ENCODE peak calls at places on chromosomes 2 and 18, in ten cellular contexts. P is fibroblast of lung; T is heart right ventricle; W is CD8-positive, alpha-beta memory T cell; L is lower lobe of right lung; E is left lung; Y is mesenchymal stem cell; I is neuronal stem cell; C is naive thymus-derived CD4-positive, alpha-beta T cell; U is CD4-positive, alpha-beta memory T cell. S is an unnamed sample.

GRCh38 chr2:159111346-159111922 is 143.0 kb downstream of the TANC1 start:
- DNase-seq in P (no peak), T (no peak), W (no peak), L (no peak), E (no peak), Y (no peak), I (no peak), C (no peak), U (no peak), S (no peak)

GRCh38 chr2:182006606-182007005 is 21.0 kb downstream of the PPP1R1C start:
- DNase-seq in P (no peak), T (no peak), W (no peak), L (no peak), E (no peak), Y (no peak), I (no peak), C (no peak), U (no peak), S (no peak)

GRCh38 chr2:237588044-237588696 is 2.4 kb downstream of the RAB17 start:
- DNase-seq in P (no peak), T (no peak), W (no peak), L (no peak), E (no peak), Y (no peak), I (no peak), C (no peak), U (no peak), S (no peak)

GRCh38 chr2:221572821-221573429 is 821 bp upstream of the EPHA4 start:
- DNase-seq in P (peak; percentile 48), T (peak; percentile 52), W (no peak), L (peak; percentile 61), E (no peak), Y (peak; percentile 70), I (peak; percentile 51), C (no peak), U (no peak), S (no peak)

GRCh38 chr18:50330176-50330575 is 42.7 kb upstream of the CXXC1 start:
- DNase-seq in P (no peak), T (no peak), W (no peak), L (no peak), E (no peak), Y (no peak), I (no peak), C (no peak), U (no peak), S (no peak)

GRCh38 chr18:59909289-59910036 is 9.7 kb downstream of the PMAIP1 start:
- DNase-seq in P (peak; percentile 79), T (no peak), W (no peak), L (no peak), E (no peak), Y (peak; percentile 94), I (no peak), C (no peak), U (no peak), S (no peak)

GRCh38 chr2:237600205-237600846 is 9.8 kb upstream of the RAB17 start:
- DNase-seq in P (peak; percentile 74), T (peak; percentile 52), W (no peak), L (no peak), E (no peak), Y (no peak), I (no peak), C (no peak), U (no peak), S (no peak)

GRCh38 chr18:63000839-63001238 is 285.5 kb downstream of the PHLPP1 start:
- DNase-seq in P (no peak), T (no peak), W (no peak), L (no peak), E (no peak), Y (no peak), I (no peak), C (no peak), U (no peak), S (no peak)

GRCh38 chr2:96730212-96730611 is 9.7 kb downstream of the LMAN2L start:
- DNase-seq in P (no peak), T (no peak), W (no peak), L (no peak), E (no peak), Y (peak; percentile 38), I (no peak), C (no peak), U (no peak), S (no peak)

GRCh38 chr18:32919799-32920198 is 147.0 kb upstream of the KLHL14 start:
- DNase-seq in P (no peak), T (no peak), W (no peak), L (no peak), E (no peak), Y (no peak), I (peak; percentile 29), C (no peak), U (no peak), S (no peak)

GRCh38 chr2:109261906-109262631 is 133.1 kb downstream of the SH3RF3 start:
- DNase-seq in P (no peak), T (no peak), W (no peak), L (no peak), E (no peak), Y (no peak), I (no peak), C (no peak), U (no peak), S (no peak)

GRCh38 chr2:232901711-232902578 is 31.9 kb downstream of the SNORC start:
- DNase-seq in P (peak; percentile 88), T (no peak), W (no peak), L (no peak), E (peak; percentile 59), Y (peak; percentile 92), I (no peak), C (no peak), U (no peak), S (no peak)

GRCh38 chr18:13134551-13135401 is 83.8 kb upstream of the LDLRAD4 start:
- DNase-seq in P (no peak), T (peak; percentile 33), W (no peak), L (no peak), E (peak; percentile 76), Y (no peak), I (no peak), C (no peak), U (no peak), S (no peak)

GRCh38 chr2:215236131-215236530 is 75.7 kb upstream of the ATIC start:
- DNase-seq in P (no peak), T (no peak), W (no peak), L (no peak), E (no peak), Y (no peak), I (no peak), C (no peak), U (no peak), S (no peak)

GRCh38 chr18:23189768-23190661 is 54.7 kb downstream of the CABLES1 start:
- DNase-seq in P (no peak), T (no peak), W (no peak), L (peak; percentile 71), E (peak; percentile 82), Y (no peak), I (no peak), C (no peak), U (no peak), S (no peak)

GRCh38 chr2:21515903-21516302 is 392.1 kb downstream of the TDRD15 start:
- DNase-seq in P (peak; percentile 45), T (no peak), W (no peak), L (no peak), E (no peak), Y (peak; percentile 62), I (no peak), C (no peak), U (no peak), S (no peak)

GRCh38 chr2:83665894-83666293 is 793.2 kb downstream of the SUCLG1 start:
- DNase-seq in P (peak; percentile 63), T (no peak), W (no peak), L (no peak), E (no peak), Y (peak; percentile 1), I (no peak), C (no peak), U (no peak), S (no peak)

DNA sequence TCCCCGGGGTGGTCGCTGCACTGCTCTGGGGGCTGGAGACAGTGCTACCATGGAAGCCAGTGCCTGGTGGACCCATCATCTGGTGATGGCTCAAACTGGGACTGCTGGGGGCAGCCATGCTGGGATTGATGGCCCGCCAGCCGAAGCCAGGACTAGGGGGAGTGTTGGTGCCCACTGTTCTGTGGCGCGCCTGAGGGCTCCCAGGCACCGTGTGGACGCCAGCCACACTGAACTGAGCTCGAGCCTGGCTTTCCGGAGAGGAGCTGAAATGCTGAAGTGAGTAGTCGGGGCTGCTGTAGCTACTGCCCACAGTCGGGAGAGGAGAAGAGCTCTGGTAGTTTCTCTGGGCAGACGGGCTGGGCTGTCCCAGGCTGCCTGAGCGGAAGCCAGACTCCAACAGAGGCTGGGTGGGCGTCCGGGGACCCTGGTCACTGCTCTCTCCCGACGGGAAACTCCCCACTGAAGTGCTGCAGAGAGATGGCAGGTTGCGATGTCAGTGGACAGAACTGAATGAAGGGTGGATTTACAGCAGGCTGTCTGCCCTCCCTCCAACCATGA is 184.4 kb downstream of the TNS1 start:
- DNase-seq in P (no peak), T (no peak), W (no peak), L (peak; percentile 32), E (no peak), Y (no peak), I (no peak), C (no peak), U (no peak), S (no peak)
- H3K4me1 ChIP-seq in P (peaks cover 7% of the 10 kb centered on the region), T (peaks cover 96% of the 10 kb centered on the region), W (no peaks in the 10 kb centered on the region), L (peaks cover 71% of the 10 kb centered on the region), E (peaks cover 58% of the 10 kb centered on the region), Y (peaks cover 6% of the 10 kb centered on the region), I (peaks cover 24% of the 10 kb centered on the region), C (no peaks in the 10 kb centered on the region), U (no peaks in the 10 kb centered on the region), S (no peaks in the 10 kb centered on the region)

DNA sequence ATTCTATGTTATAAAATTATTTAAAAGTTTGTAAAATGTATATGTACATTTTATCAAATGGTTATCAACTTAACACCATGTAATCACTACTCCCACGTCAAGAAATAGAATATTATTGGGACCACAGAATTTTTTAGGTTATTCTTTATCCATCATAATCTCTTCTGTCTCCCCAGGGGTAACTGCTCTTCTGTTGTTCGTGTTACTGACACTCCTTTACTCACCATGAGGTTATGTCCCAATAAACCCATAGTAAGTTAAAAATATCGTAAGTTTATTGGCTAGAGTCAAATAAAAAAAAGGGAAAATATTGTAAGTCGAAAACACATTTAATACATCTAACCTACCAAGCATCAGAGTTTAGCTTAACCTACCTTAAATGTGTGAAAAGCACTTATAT is 14.0 kb downstream of the OTX1 start:
- DNase-seq in P (no peak), T (no peak), W (no peak), L (no peak), E (no peak), Y (no peak), I (no peak), C (no peak), U (no peak), S (no peak)
- H3K4me1 ChIP-seq in P (no peaks in the 10 kb centered on the region), T (peaks cover 8% of the 10 kb centered on the region), W (no peaks in the 10 kb centered on the region), L (peaks cover 6% of the 10 kb centered on the region), E (peaks cover 3% of the 10 kb centered on the region), Y (peaks cover under 1% of the 10 kb centered on the region), I (no peaks in the 10 kb centered on the region), C (no peaks in the 10 kb centered on the region), U (no peaks in the 10 kb centered on the region), S (peaks cover 5% of the 10 kb centered on the region)

GRCh38 chr2:178123163-178123562 is 10.9 kb downstream of the RBM45 start:
- DNase-seq in P (no peak), T (no peak), W (no peak), L (no peak), E (no peak), Y (no peak), I (no peak), C (no peak), U (no peak), S (no peak)
- H3K4me1 ChIP-seq in P (no peaks in the 10 kb centered on the region), T (no peaks in the 10 kb centered on the region), W (no peaks in the 10 kb centered on the region), L (peaks cover 4% of the 10 kb centered on the region), E (no peaks in the 10 kb centered on the region), Y (no peaks in the 10 kb centered on the region), I (no peaks in the 10 kb centered on the region), C (no peaks in the 10 kb centered on the region), U (no peaks in the 10 kb centered on the region), S (no peaks in the 10 kb centered on the region)

GRCh38 chr18:48945953-48946217 is 4.9 kb downstream of the SMAD7 start:
- DNase-seq in P (no peak), T (no peak), W (no peak), L (no peak), E (no peak), Y (no peak), I (no peak), C (no peak), U (no peak), S (no peak)
- H3K4me1 ChIP-seq in P (peaks cover 42% of the 10 kb centered on the region), T (peaks cover 73% of the 10 kb centered on the region), W (peaks cover 75% of the 10 kb centered on the region), L (peaks cover 71% of the 10 kb centered on the region), E (peaks cover 75% of the 10 kb centered on the region), Y (peaks cover 34% of the 10 kb centered on the region), I (peaks cover 29% of the 10 kb centered on the region), C (peaks cover 73% of the 10 kb centered on the region), U (peaks cover 86% of the 10 kb centered on the region), S (peaks cover 88% of the 10 kb centered on the region)